ENCODE peak calls at places on chromosomes 12 and 14, in seven cellular contexts. W, X, M, H, K, V and E are unnamed samples.

GRCh38 chr12:115158816-115159215 is 474.8 kb upstream of the TBX3 start:
- DNase-seq in W (no peak), X (no peak), M (no peak), H (no peak), K (no peak), V (no peak), E (no peak)

GRCh38 chr12:24902521-24903304 is 46.2 kb downstream of the BCAT1 start:
- DNase-seq in W (peak; percentile 63), X (peak; percentile 17), M (no peak), H (no peak), K (no peak), V (peak; percentile 22), E (no peak)

GRCh38 chr12:57618966-57619433 is 7.8 kb downstream of the ARHGEF25 start:
- DNase-seq in W (no peak), X (no peak), M (no peak), H (no peak), K (no peak), V (peak; percentile 44), E (no peak)

GRCh38 chr12:104740668-104741067 is 217.4 kb downstream of the SLC41A2 start:
- DNase-seq in W (no peak), X (peak; percentile 26), M (no peak), H (no peak), K (no peak), V (no peak), E (no peak)

GRCh38 chr12:117035287-117035686 is 63.9 kb downstream of the TESC start:
- DNase-seq in W (no peak), X (peak; percentile 12), M (no peak), H (no peak), K (no peak), V (no peak), E (no peak)

GRCh38 chr12:5096241-5096880 is 52.7 kb downstream of the KCNA5 start:
- DNase-seq in W (no peak), X (no peak), M (no peak), H (no peak), K (no peak), V (no peak), E (no peak)

GRCh38 chr12:96590970-96591369 is 101.6 kb downstream of the CFAP54 start:
- DNase-seq in W (no peak), X (no peak), M (no peak), H (no peak), K (no peak), V (no peak), E (no peak)

GRCh38 chr14:52380294-52380693 is 66.2 kb downstream of the PTGER2 start:
- DNase-seq in W (no peak), X (no peak), M (no peak), H (no peak), K (no peak), V (no peak), E (no peak)

GRCh38 chr12:112676526-112676925 is 115.0 kb upstream of the RPH3A start:
- DNase-seq in W (no peak), X (no peak), M (no peak), H (no peak), K (no peak), V (no peak), E (no peak)

GRCh38 chr14:68820119-68820518 is 27.3 kb upstream of the ZFP36L1 start:
- DNase-seq in W (no peak), X (no peak), M (no peak), H (no peak), K (no peak), V (no peak), E (no peak)
- H3K4me1 ChIP-seq in W (no peaks in the 10 kb centered on the region), X (peaks cover 24% of the 10 kb centered on the region), M (peaks cover 34% of the 10 kb centered on the region), H (peaks cover 4% of the 10 kb centered on the region), K (peaks cover 12% of the 10 kb centered on the region), V (peaks cover 26% of the 10 kb centered on the region), E (peaks cover 54% of the 10 kb centered on the region)

GRCh38 chr14:20782280-20782890 is 1.3 kb downstream of the RNASE6 start:
- DNase-seq in W (no peak), X (no peak), M (no peak), H (no peak), K (peak; percentile 31), V (no peak), E (no peak)

GRCh38 chr14:20787025-20787424 is 6.0 kb downstream of the RNASE6 start:
- DNase-seq in W (no peak), X (no peak), M (no peak), H (no peak), K (no peak), V (no peak), E (no peak)

GRCh38 chr14:20781805-20782204 is 737 bp downstream of the RNASE6 start:
- DNase-seq in W (no peak), X (no peak), M (no peak), H (no peak), K (no peak), V (no peak), E (no peak)
- H3K4me3 ChIP-seq in W (no peak overlapping the region), X (no peak overlapping the region), M (peak overlapping the region; percentile 35), H (no peak overlapping the region), K (no peak overlapping the region), V (peak overlapping the region; percentile 35), E (peak overlapping the region; percentile 36)

GRCh38 chr12:75888398-75888797 is 143.2 kb downstream of the PHLDA1 start:
- DNase-seq in W (no peak), X (no peak), M (no peak), H (no peak), K (no peak), V (no peak), E (no peak)
- H3K36me3 ChIP-seq in W (no peaks in the 10 kb centered on the region), X (no peaks in the 10 kb centered on the region), M (no peaks in the 10 kb centered on the region), H (no peaks in the 10 kb centered on the region), K (no peaks in the 10 kb centered on the region), V (no peaks in the 10 kb centered on the region), E (no peaks in the 10 kb centered on the region)

DNA sequence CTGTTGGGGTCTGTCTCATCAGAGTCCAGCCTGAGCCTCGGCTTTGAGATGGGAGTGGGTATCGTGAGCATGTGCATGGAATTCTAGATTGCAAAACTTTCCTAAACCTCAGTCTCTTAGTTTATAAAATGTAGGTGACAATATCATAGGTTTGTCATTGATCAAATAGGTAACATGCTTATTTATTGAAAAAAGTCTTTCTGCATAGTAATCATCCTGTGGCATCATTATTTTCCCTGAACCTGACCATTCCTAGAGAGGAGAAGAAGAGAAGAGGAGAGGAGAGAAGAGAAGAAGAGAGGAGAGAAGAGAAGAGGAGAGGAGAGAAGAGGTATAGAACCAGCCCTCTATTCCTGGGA is 4.1 kb downstream of the SMIM41 start:
- DNase-seq in W (no peak), X (no peak), M (no peak), H (no peak), K (no peak), V (no peak), E (no peak)
- H3K4me1 ChIP-seq in W (no peaks in the 10 kb centered on the region), X (peaks cover 12% of the 10 kb centered on the region), M (peaks cover 25% of the 10 kb centered on the region), H (peaks cover 7% of the 10 kb centered on the region), K (peaks cover 14% of the 10 kb centered on the region), V (peaks cover 34% of the 10 kb centered on the region), E (peaks cover 6% of the 10 kb centered on the region)